ENCODE peak calls at places on chromosomes 2 and 18, in seven cellular contexts. O is A549, E is ovary, B is K562, N is stomach, V is H1, H is tibial nerve. R is an unnamed sample.

GRCh38 chr2:57842531-57842930 is 204.1 kb upstream of the VRK2 start:
- DNase-seq in V (no peak), E (no peak), N (no peak), O (no peak), H (no peak), B (no peak), R (no peak)

GRCh38 chr2:238722181-238722580 is 125.7 kb upstream of the TWIST2 start:
- DNase-seq in B (no peak), E (no peak), H (peak), N (no peak), V (no peak), O (no peak), R (no peak)

GRCh38 chr18:41320090-41320489 is 634.9 kb upstream of the PIK3C3 start:
- DNase-seq in O (no peak), H (no peak), E (no peak), N (no peak), V (no peak), B (no peak), R (no peak)

GRCh38 chr2:225764346-225764745 is 364.8 kb downstream of the NYAP2 start:
- DNase-seq in O (no peak), V (no peak), N (no peak), H (no peak), E (no peak), B (no peak), R (no peak)

GRCh38 chr18:54269924-54270844 is 867 bp downstream of the POLI start:
- DNase-seq in V (peak), N (peak), E (no peak), O (peak), H (peak), B (peak), R (peak)

GRCh38 chr2:31312898-31313297 is 78.9 kb downstream of the EHD3 start:
- DNase-seq in B (no peak), H (no peak), N (no peak), O (no peak), E (no peak), V (no peak), R (no peak)

GRCh38 chr18:11872479-11873136 is 21.4 kb downstream of the CHMP1B start:
- DNase-seq in B (peak), E (no peak), V (no peak), O (peak), H (no peak), N (peak), R (no peak)

GRCh38 chr18:31680836-31681568 is 3.4 kb downstream of the B4GALT6 start:
- DNase-seq in V (no peak), O (peak), H (no peak), E (no peak), B (peak), N (no peak), R (no peak)

GRCh38 chr2:38517284-38517683 is 85.4 kb downstream of the HNRNPLL start:
- DNase-seq in B (no peak), E (no peak), V (no peak), N (no peak), H (no peak), O (no peak), R (no peak)

GRCh38 chr2:44360749-44361329 is 455 bp downstream of the PREPL start:
- DNase-seq in B (peak), V (no peak), N (no peak), H (peak), E (peak), O (peak), R (no peak)

GRCh38 chr2:26876260-26876659 is 28.3 kb downstream of the DPYSL5 start:
- DNase-seq in O (no peak), B (no peak), V (no peak), N (no peak), H (no peak), E (no peak), R (no peak)

GRCh38 chr2:197137234-197137633 is 173.3 kb downstream of the ANKRD44 start:
- DNase-seq in H (no peak), O (no peak), B (no peak), E (no peak), N (no peak), V (no peak), R (no peak)

GRCh38 chr2:84854835-84855234 is 26.0 kb downstream of the TRABD2A start:
- DNase-seq in H (no peak), N (no peak), O (no peak), V (no peak), E (no peak), B (no peak), R (no peak)

GRCh38 chr2:61770746-61771145 is 83.1 kb downstream of the FAM161A start:
- DNase-seq in H (no peak), B (no peak), E (no peak), O (peak), V (no peak), N (peak), R (no peak)

GRCh38 chr2:159010340-159010739 is 41.9 kb downstream of the TANC1 start:
- DNase-seq in H (no peak), B (no peak), V (no peak), E (no peak), O (no peak), N (no peak), R (no peak)

GRCh38 chr18:57276720-57277284 is 75.6 kb upstream of the ST8SIA3 start:
- DNase-seq in B (no peak), O (no peak), N (no peak), H (no peak), E (no peak), V (no peak), R (no peak)

GRCh38 chr18:45793295-45793965 is 32.0 kb upstream of the SIGLEC15 start:
- DNase-seq in V (no peak), B (no peak), H (no peak), E (no peak), O (peak), N (no peak), R (no peak)

GRCh38 chr18:54679318-54680149 is 88.5 kb downstream of the DYNAP start:
- DNase-seq in E (no peak), N (no peak), H (peak), B (peak), O (peak), V (no peak), R (no peak)

GRCh38 chr2:181457121-181457740 is at the start of gene ITGA4:
- DNase-seq in E (peak), V (peak), N (peak), O (peak), H (peak), B (no peak), R (peak)

GRCh38 chr2:192119536-192119935 is 75.2 kb downstream of the TMEFF2 start:
- DNase-seq in N (no peak), B (no peak), H (no peak), E (no peak), O (no peak), V (no peak), R (no peak)
- TF ChIP-seq EP300 in N (no peak), B (no peak), H (no peak), E (no peak), O (no peak), V (no peak), R (no peak)

DNA sequence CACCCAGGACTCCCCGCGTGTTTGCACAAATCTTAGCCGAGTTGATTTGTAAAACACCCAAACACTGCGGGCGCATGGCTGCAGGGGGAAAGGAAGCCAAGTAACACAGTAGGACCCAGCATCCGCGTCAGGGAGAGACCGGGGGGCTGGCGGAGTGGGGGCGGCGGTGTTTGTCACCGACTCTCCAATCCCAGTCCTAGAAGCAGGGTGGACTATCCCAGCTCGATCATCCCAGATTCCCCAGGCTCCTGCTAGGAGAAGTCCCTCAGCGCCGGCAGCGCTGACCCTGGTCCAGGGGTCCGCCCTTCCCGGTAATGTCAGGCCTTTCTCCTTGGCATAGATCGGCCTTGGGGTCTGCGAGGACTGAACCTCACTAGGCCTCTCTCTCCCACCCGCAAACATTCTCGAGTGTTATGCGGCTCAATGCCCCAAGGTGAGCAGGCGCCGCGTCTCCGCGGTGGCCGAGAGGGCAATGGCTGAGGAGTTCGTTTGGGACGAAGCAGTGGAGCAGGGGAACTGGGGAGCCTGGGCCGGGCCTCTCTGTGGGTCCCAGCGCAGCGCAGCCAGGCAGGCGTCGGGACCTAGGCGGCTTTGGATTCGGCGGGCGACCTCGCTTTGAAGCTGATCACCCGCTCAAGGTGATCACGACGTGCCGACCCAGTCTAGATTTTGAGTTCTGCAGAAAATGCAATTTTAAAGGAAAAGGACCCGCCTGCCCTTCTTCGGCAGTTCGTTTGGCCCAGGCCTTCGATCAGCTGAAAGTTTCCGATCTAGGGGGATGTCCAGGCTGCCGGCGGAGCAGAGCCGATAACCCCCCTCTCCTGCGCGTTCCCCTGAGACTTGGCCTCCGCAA is 1.5 kb upstream of the GDF7 start:
- DNase-seq in O (no peak), N (no peak), V (peak), H (no peak), B (no peak), E (no peak), R (no peak)
- H3K4me3 ChIP-seq in O (peak), N (peak), V (peak), H (peak), B (no peak), E (peak), R (peak)

GRCh38 chr2:15300645-15301573 is 260.2 kb downstream of the NBAS start:
- DNase-seq in H (no peak), N (no peak), E (no peak), B (no peak), O (no peak), V (no peak), R (no peak)

GRCh38 chr2:15302154-15302553 is 259.0 kb downstream of the NBAS start:
- DNase-seq in H (no peak), B (peak), E (no peak), N (no peak), V (no peak), O (no peak), R (no peak)

GRCh38 chr2:15303874-15304273 is 257.3 kb downstream of the NBAS start:
- DNase-seq in V (no peak), H (no peak), B (no peak), N (no peak), O (no peak), E (no peak), R (no peak)

GRCh38 chr2:15298769-15299168 is 262.4 kb downstream of the NBAS start:
- DNase-seq in H (no peak), V (no peak), B (no peak), E (no peak), N (no peak), O (no peak), R (peak)

DNA sequence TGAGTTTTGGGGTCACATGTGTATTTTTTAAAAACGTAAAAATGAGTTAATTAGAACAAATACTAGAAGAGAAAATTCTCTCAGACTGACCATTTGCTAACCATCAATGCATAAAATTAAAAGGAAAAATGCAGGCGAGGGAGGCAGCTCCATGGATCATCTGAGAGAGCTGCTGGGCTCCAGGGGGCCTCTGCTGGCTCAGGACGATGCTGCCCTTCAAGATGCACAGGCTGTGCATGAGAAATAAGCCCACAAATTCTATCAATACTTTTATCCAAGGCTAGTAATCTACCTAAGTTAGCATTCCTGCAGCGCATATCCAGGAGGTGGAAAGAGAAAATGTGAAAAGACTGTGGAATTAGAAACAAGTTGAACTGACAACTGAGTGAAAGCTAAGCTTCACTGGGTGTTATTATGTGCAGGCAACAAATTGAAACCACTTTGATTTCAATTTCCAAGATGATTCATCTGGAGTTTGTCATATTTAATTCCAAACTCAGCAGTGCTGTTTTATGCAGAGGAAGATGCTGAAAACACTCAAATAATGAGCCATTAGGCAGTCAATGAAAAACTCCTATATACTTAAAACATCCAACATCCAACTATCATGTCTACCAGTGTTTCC is 261.1 kb downstream of the NBAS start:
- DNase-seq in O (no peak), B (no peak), E (no peak), V (no peak), H (no peak), N (no peak), R (no peak)
- TF ChIP-seq EP300 in O (no peak), B (no peak), E (no peak), V (no peak), H (no peak), N (no peak), R (no peak)

DNA sequence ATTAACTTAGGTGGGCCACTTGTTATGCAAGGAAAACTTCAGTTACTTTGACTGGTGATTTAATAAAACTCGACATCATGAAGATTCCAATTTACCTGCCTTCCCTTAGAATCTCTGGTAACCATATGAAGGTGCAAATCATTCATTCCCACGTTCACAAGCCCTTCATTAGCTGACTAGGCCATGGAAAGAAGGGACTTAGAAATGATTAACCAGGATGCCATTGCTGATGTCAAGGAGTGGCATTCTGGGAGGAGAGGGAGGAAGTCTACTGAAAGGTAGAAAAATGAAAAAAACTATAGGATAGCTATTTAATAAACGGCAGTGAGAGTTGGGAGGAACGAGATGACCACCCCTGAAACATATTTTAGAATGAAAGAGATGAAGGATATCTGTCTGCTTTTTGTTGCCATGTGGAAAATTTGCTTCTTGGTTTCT is 1.4 kb downstream of the ATIC start:
- DNase-seq in N (no peak), V (no peak), E (no peak), B (no peak), H (no peak), O (no peak), R (no peak)
- H3K4me3 ChIP-seq in N (no peak), V (peak), E (no peak), B (peak), H (no peak), O (peak), R (no peak)

GRCh38 chr2:217077841-217078407 is 218.1 kb upstream of the TNP1 start:
- DNase-seq in B (peak), V (no peak), N (no peak), H (no peak), E (no peak), O (no peak), R (no peak)
- TF ChIP-seq EP300 in B (peak), V (no peak), N (no peak), H (no peak), E (no peak), O (no peak), R (no peak)

GRCh38 chr2:71281950-71282349 is 49.6 kb upstream of the ZNF638 start:
- DNase-seq in H (no peak), O (no peak), B (no peak), E (no peak), V (no peak), N (no peak), R (no peak)

GRCh38 chr2:71275939-71276310 is 49.0 kb upstream of the PAIP2B start:
- DNase-seq in H (no peak), O (no peak), N (no peak), B (no peak), V (no peak), E (no peak), R (no peak)

GRCh38 chr2:71276311-71277158 is 49.6 kb upstream of the PAIP2B start:
- DNase-seq in H (peak), E (peak), V (peak), O (peak), N (peak), B (peak), R (peak)

GRCh38 chr2:71277159-71277498 is 50.2 kb upstream of the PAIP2B start:
- DNase-seq in V (no peak), O (no peak), H (no peak), B (no peak), E (no peak), N (no peak), R (no peak)

DNA sequence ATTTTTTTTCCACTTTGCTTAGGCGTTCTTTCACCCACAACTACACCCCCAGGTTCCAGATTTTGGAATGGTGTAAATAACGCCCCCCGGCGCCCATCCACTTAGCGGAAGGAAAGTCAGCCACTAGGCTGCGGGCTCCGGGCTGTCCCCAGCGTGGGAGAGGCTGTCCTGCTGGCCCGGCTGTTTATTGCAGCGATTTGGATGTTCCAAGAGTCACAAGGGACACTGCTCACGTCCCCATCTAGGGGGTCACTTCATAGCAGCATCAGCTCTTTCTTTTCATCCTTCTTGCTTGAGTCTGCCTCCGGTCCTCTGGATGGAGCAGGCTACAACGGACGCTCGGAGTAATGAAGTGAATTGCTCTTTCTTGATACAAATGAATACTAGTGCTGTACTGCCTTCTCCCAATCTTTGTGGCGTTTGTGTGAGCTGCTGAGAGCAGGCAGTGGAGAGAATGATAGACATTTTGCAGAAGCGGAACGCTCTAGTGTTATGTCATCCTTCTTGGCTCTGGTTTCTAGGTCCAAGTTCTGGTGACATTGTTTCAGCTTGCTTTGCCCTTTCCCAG is 50.7 kb upstream of the PAIP2B start:
- DNase-seq in O (peak), B (peak), V (peak), E (no peak), H (peak), N (no peak), R (no peak)
- H3K4me3 ChIP-seq in O (peak), B (no peak), V (peak), E (no peak), H (peak), N (peak), R (peak)

GRCh38 chr2:70826696-70827330 is 6.4 kb upstream of the CLEC4F start:
- DNase-seq in O (no peak), E (no peak), V (no peak), N (no peak), H (no peak), B (no peak), R (no peak)

GRCh38 chr2:70827388-70827787 is 7.0 kb upstream of the CLEC4F start:
- DNase-seq in V (no peak), E (no peak), H (no peak), N (no peak), O (no peak), B (no peak), R (no peak)

GRCh38 chr2:70820499-70820898 is at the start of gene CLEC4F:
- DNase-seq in E (no peak), V (no peak), B (no peak), H (no peak), O (no peak), N (no peak), R (no peak)

GRCh38 chr2:70828115-70828514 is 7.5 kb downstream of the CD207 start:
- DNase-seq in E (no peak), V (no peak), H (no peak), B (no peak), N (no peak), O (no peak), R (no peak)

DNA sequence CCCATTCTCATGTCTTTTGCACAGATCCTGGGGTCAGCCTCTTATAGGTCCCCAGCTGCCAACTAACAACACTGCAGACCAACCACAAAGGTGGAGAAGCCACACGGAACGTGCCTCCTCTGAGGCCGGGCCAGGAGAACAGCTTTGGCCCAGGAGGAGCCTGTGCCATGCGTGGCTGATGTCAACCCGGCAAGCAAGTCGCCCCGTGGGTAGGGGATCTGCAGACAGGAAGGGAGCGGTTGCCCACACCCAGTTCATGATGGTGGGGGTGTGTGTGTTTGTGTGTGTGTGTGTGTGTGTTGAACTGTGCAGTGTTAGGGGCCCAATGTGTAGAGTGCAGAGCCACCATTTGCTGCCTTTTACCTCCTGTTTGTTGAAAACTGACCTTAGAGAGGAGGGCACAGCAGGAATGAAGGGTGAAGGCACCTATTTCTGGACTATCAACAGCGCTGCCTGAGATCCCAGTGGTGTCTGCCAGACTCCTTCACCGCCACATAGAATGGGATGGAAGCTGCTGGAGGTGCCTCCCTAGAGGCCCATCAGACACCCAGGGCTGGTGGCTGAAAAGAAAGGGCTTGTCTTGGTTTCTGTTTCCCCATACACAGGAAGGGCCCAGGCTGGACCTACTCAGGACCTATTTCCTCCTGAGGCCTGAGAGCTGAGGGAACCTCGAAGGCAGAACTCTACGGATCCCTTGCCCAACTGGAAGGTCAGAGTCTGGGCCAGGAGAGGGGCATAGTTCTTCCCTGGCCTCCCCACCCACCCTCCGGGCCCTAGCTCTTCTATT is 2.6 kb upstream of the CLEC4F start:
- DNase-seq in E (no peak), V (no peak), H (no peak), B (no peak), O (no peak), N (no peak), R (no peak)
- TF ChIP-seq EP300 in E (no peak), V (no peak), H (no peak), B (no peak), O (no peak), N (no peak), R (no peak)

GRCh38 chr2:108594982-108595464 is 60.8 kb downstream of the LIMS1 start:
- DNase-seq in H (no peak), B (peak), N (no peak), O (no peak), E (no peak), V (no peak), R (no peak)

GRCh38 chr2:108594132-108594981 is 60.1 kb downstream of the LIMS1 start:
- DNase-seq in H (no peak), B (no peak), O (no peak), V (no peak), E (no peak), N (no peak), R (no peak)

GRCh38 chr2:108589786-108590185 is 55.5 kb downstream of the LIMS1 start:
- DNase-seq in H (no peak), O (no peak), V (no peak), E (no peak), B (no peak), N (no peak), R (no peak)

GRCh38 chr2:108591163-108591562 is 56.9 kb downstream of the LIMS1 start:
- DNase-seq in V (no peak), N (no peak), B (no peak), H (no peak), O (no peak), E (no peak), R (no peak)

GRCh38 chr2:108593547-108594098 is 59.4 kb downstream of the LIMS1 start:
- DNase-seq in V (no peak), N (no peak), H (no peak), O (no peak), B (no peak), E (no peak), R (no peak)
- H3K4me3 ChIP-seq in V (no peak), N (no peak), H (no peak), O (no peak), B (no peak), E (no peak), R (no peak)